ENCODE peak calls at places on chromosomes 1 and 21, in eight cellular contexts. Y, B, I, O, N, M, L and C are unnamed samples.

GRCh38 chr21:29506947-29507346 is 208.2 kb downstream of the BACH1 start:
- DNase-seq in Y (no peak), B (no peak), I (peak; percentile 17), O (peak; percentile 11), N (no peak), M (no peak), L (no peak), C (no peak)

GRCh38 chr21:29351691-29352090 is 53.0 kb downstream of the BACH1 start:
- DNase-seq in Y (no peak), B (peak; percentile 81), I (peak; percentile 93), O (peak; percentile 45), N (no peak), M (peak; percentile 77), L (no peak), C (no peak)

GRCh38 chr1:238341395-238341794 is 450.7 kb upstream of the ZP4 start:
- DNase-seq in Y (no peak), B (no peak), I (no peak), O (no peak), N (no peak), M (no peak), L (no peak), C (no peak)

GRCh38 chr1:218671573-218671972 is 326.4 kb downstream of the TGFB2 start:
- DNase-seq in Y (no peak), B (peak; percentile 19), I (no peak), O (peak; percentile 81), N (no peak), M (peak; percentile 61), L (no peak), C (no peak)

GRCh38 chr1:86515597-86515996 is 31.3 kb upstream of the CLCA4 start:
- DNase-seq in Y (no peak), B (peak; percentile 33), I (peak; percentile 23), O (peak; percentile 23), N (peak; percentile 39), M (no peak), L (peak; percentile 64), C (no peak)

GRCh38 chr1:203481186-203481585 is 5.6 kb downstream of the PRELP start:
- DNase-seq in Y (no peak), B (no peak), I (no peak), O (peak; percentile 30), N (no peak), M (no peak), L (no peak), C (no peak)

GRCh38 chr1:244074559-244075171 is 23.6 kb downstream of the ZBTB18 start:
- DNase-seq in Y (no peak), B (no peak), I (no peak), O (no peak), N (no peak), M (no peak), L (peak; percentile 74), C (no peak)

GRCh38 chr1:184299076-184299790 is 87.6 kb upstream of the C1orf21 start:
- DNase-seq in Y (no peak), B (peak; percentile 75), I (peak; percentile 94), O (peak; percentile 94), N (no peak), M (peak; percentile 91), L (no peak), C (peak; percentile 73)

GRCh38 chr1:15251807-15252546 is 5.0 kb downstream of the FHAD1 start:
- DNase-seq in Y (no peak), B (no peak), I (no peak), O (no peak), N (no peak), M (no peak), L (no peak), C (no peak)

GRCh38 chr1:152188673-152189591 is 29.9 kb upstream of the RPTN start:
- DNase-seq in Y (no peak), B (peak; percentile 86), I (peak; percentile 78), O (peak; percentile 74), N (peak; percentile 48), M (peak; percentile 74), L (peak; percentile 90), C (no peak)

GRCh38 chr1:44733365-44733764 is 2.4 kb upstream of the RNU5D-1 start:
- DNase-seq in Y (no peak), B (peak; percentile 71), I (peak; percentile 23), O (peak; percentile 81), N (no peak), M (peak; percentile 56), L (no peak), C (no peak)

GRCh38 chr1:183310753-183311465 is 107.3 kb downstream of the NMNAT2 start:
- DNase-seq in Y (no peak), B (no peak), I (no peak), O (no peak), N (no peak), M (no peak), L (no peak), C (no peak)

GRCh38 chr21:35222541-35222941 is 173.4 kb upstream of the RUNX1 start:
- DNase-seq in Y (no peak), B (peak; percentile 39), I (no peak), O (peak; percentile 26), N (peak; percentile 36), M (no peak), L (no peak), C (no peak)

GRCh38 chr21:36207577-36208320 is 51.1 kb downstream of the DOP1B start:
- DNase-seq in Y (no peak), B (no peak), I (peak; percentile 29), O (peak; percentile 73), N (no peak), M (peak; percentile 81), L (no peak), C (peak; percentile 58)

GRCh38 chr1:219264557-219264956 is 90.9 kb downstream of the LYPLAL1 start:
- DNase-seq in Y (no peak), B (no peak), I (peak; percentile 5), O (peak; percentile 49), N (no peak), M (peak; percentile 66), L (no peak), C (peak; percentile 41)

GRCh38 chr1:12271033-12271432 is 41.2 kb downstream of the VPS13D start:
- DNase-seq in Y (no peak), B (no peak), I (no peak), O (no peak), N (no peak), M (no peak), L (no peak), C (no peak)

GRCh38 chr1:88612783-88613182 is 71.3 kb upstream of the PKN2 start:
- DNase-seq in Y (no peak), B (no peak), I (no peak), O (no peak), N (no peak), M (no peak), L (peak; percentile 87), C (no peak)

GRCh38 chr1:204493145-204493881 is 1.3 kb downstream of the PIK3C2B start:
- DNase-seq in Y (no peak), B (peak; percentile 87), I (peak; percentile 93), O (peak; percentile 47), N (peak; percentile 27), M (peak; percentile 65), L (peak; percentile 87), C (no peak)

GRCh38 chr1:207866471-207867135 is 44.3 kb downstream of the CD34 start:
- DNase-seq in Y (no peak), B (peak; percentile 59), I (peak; percentile 41), O (peak; percentile 75), N (no peak), M (no peak), L (peak; percentile 79), C (no peak)

GRCh38 chr1:156508955-156509234 is 8.3 kb upstream of the MEF2D start:
- DNase-seq in Y (no peak), B (no peak), I (no peak), O (no peak), N (no peak), M (no peak), L (no peak), C (no peak)

GRCh38 chr1:3992103-3992556 is 92.1 kb upstream of the C1orf174 start:
- DNase-seq in Y (no peak), B (peak; percentile 2), I (no peak), O (peak; percentile 2), N (peak; percentile 48), M (no peak), L (no peak), C (no peak)

GRCh38 chr1:48790397-48790796 is 13.7 kb upstream of the BEND5 start:
- DNase-seq in Y (no peak), B (no peak), I (no peak), O (no peak), N (no peak), M (no peak), L (no peak), C (no peak)
- H3K4me3 ChIP-seq in Y (no peak overlapping the region), B (no peak overlapping the region), I (no peak overlapping the region), O (no peak overlapping the region), N (no peak overlapping the region), M (no peak overlapping the region), L (no peak overlapping the region), C (no peak overlapping the region)

DNA sequence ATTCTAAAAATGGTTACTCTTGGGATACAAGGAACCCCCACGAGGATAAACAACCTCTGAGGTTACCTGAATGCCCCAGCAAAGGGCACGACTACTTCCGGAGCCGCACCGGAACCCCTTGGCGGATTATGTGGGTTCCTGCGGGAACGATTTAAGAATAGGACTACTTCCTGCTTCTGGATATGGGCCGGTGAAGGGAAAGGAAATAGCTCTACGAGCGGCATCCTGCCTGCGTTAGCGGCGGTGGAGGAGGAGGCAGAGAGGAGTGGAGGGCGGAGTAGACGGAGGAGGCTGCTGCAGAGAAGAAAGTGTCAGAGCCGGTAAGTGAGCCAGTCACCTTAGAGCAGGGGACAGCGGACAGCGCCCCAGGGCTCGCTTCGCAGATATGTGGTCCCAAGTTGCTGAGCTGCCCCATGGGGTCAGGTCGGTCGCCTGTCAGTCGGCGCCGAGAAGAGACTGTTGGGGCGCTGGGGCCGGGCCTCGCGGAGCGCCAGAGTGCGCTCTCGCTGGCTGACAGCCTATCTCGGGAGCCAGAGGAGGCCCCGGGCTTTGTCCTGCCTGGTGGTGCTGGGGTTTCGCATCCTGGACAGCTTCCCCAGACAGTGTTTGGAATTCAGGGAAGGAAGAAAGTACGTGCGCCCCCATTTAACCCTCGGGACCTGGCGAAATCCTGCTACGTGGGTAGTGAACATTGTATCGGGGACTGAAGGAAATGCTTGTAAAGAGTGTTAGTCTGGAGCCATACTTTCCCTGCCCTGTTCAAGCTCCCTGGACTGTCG is at the start of gene KLHL20:
- DNase-seq in Y (peak; percentile 27), B (peak; percentile 95), I (peak; percentile 94), O (peak; percentile 94), N (peak; percentile 94), M (peak; percentile 94), L (peak; percentile 91), C (peak; percentile 81)
- TF ChIP-seq CTCF in Y (no peak), B (peak; percentile 6), I (no peak), O (no peak), N (peak; percentile 38), M (peak; percentile 7), L (peak; percentile 14), C (no peak)

GRCh38 chr1:9842073-9842711 is 18.4 kb upstream of the CLSTN1 start:
- DNase-seq in Y (no peak), B (peak; percentile 42), I (peak; percentile 39), O (peak; percentile 27), N (no peak), M (peak; percentile 69), L (no peak), C (no peak)
- H3K4me3 ChIP-seq in Y (no peak overlapping the region), B (no peak overlapping the region), I (no peak overlapping the region), O (no peak overlapping the region), N (no peak overlapping the region), M (no peak overlapping the region), L (no peak overlapping the region), C (no peak overlapping the region)

DNA sequence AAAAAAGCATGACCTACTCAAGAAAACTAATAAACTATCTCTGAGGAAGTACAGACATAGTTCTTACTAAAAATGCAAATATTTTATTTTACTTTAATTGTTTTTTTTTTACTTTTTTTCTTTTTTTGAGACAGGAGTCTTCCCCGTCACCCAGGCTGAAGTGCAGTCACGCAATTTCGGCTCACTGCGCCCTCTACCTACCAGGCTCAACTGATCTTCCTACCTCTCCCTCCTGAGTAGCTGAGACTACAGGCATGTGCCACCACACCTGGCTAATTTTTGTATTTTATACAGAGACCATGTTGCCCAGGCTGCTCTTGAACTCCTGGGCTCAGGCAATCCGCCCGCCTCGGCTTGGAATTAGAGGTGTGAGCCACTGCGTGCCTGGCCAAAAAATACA is 1263.1 kb downstream of the KCNT2 start:
- DNase-seq in Y (no peak), B (no peak), I (no peak), O (no peak), N (no peak), M (no peak), L (no peak), C (no peak)
- TF ChIP-seq CTCF in Y (no peak), B (no peak), I (no peak), O (no peak), N (no peak), M (no peak), L (no peak), C (no peak)